ENCODE peak calls at places on chromosomes 3 and 15, in six cellular contexts. S, C, H, R, B and E are unnamed samples.

GRCh38 chr3:148903022-148903442 is 37.9 kb downstream of the CPA3 start:
- DNase-seq in S (peak), B (no peak), R (no peak), C (no peak), H (no peak), E (no peak)

GRCh38 chr3:128349963-128350599 is 116.6 kb downstream of the DNAJB8 start:
- DNase-seq in H (no peak), S (no peak), R (no peak), B (no peak), C (no peak), E (no peak)

GRCh38 chr15:36911322-36911944 is 188.9 kb downstream of the MEIS2 start:
- DNase-seq in S (peak), C (no peak), H (peak), R (no peak), B (no peak), E (peak)

GRCh38 chr3:142999881-143000280 is 1.5 kb upstream of the U2SURP start:
- DNase-seq in R (no peak), C (no peak), S (no peak), B (no peak), H (no peak), E (no peak)

GRCh38 chr15:81258455-81258854 is 61.8 kb downstream of the IL16 start:
- DNase-seq in R (no peak), C (no peak), H (no peak), B (no peak), S (no peak), E (no peak)

GRCh38 chr3:70851066-70851465 is 538.6 kb upstream of the MDFIC2 start:
- DNase-seq in B (no peak), H (no peak), S (no peak), R (no peak), C (no peak), E (no peak)

GRCh38 chr3:175512700-175513099 is 653.6 kb downstream of the NAALADL2 start:
- DNase-seq in R (no peak), H (no peak), B (no peak), C (no peak), S (peak), E (no peak)

GRCh38 chr3:15294914-15295313 is 37.5 kb downstream of the SH3BP5 start:
- DNase-seq in B (no peak), C (no peak), H (no peak), R (peak), S (no peak), E (no peak)

GRCh38 chr3:169026543-169027181 is 636.9 kb downstream of the MECOM start:
- DNase-seq in H (no peak), C (no peak), B (no peak), R (no peak), S (peak), E (peak)

GRCh38 chr15:49852756-49853155 is 231.9 kb downstream of the DTWD1 start:
- DNase-seq in B (no peak), H (no peak), R (no peak), S (peak), C (no peak), E (no peak)

GRCh38 chr15:71302861-71303410 is 187.7 kb downstream of the THSD4 start:
- DNase-seq in H (no peak), S (no peak), B (no peak), R (no peak), C (no peak), E (peak)

GRCh38 chr3:40109641-40110490 is 199.6 kb upstream of the EIF1B start:
- DNase-seq in B (no peak), R (no peak), C (no peak), H (no peak), S (peak), E (no peak)
- TF ChIP-seq CTCF in B (no peak), R (no peak), C (no peak), H (peak), S (peak), E (peak)

GRCh38 chr15:88701561-88702095 is 62.8 kb downstream of the ISG20 start:
- DNase-seq in B (no peak), R (no peak), S (peak), C (no peak), H (no peak), E (no peak)
- TF ChIP-seq CTCF in B (no peak), R (no peak), S (peak), C (no peak), H (peak), E (peak)

GRCh38 chr3:9222049-9222448 is 27.4 kb downstream of the SRGAP3 start:
- DNase-seq in B (no peak), R (no peak), C (no peak), S (no peak), H (no peak), E (no peak)
- TF ChIP-seq CTCF in B (no peak), R (no peak), C (no peak), S (no peak), H (no peak), E (no peak)

GRCh38 chr3:170054204-170054603 is 16.4 kb downstream of the GPR160 start:
- DNase-seq in B (no peak), R (no peak), S (no peak), H (no peak), C (no peak), E (no peak)
- TF ChIP-seq CTCF in B (no peak), R (no peak), S (peak), H (peak), C (no peak), E (peak)

GRCh38 chr3:62020706-62021105 is 352.6 kb downstream of the FEZF2 start:
- DNase-seq in C (no peak), H (no peak), S (no peak), R (no peak), B (no peak), E (no peak)
- TF ChIP-seq CTCF in C (no peak), H (no peak), S (no peak), R (no peak), B (no peak), E (no peak)

GRCh38 chr3:179446501-179446900 is 4.8 kb downstream of the GNB4 start:
- DNase-seq in B (no peak), R (no peak), C (no peak), H (no peak), S (peak), E (no peak)
- TF ChIP-seq CTCF in B (no peak), R (no peak), C (no peak), H (peak), S (peak), E (peak)